ENCODE peak calls at places on chromosomes 16 and 17, in nine cellular contexts. E is left cardiac atrium; K is HS-5; S is IMR-90; Y is AG09319; N is M059J; C is naive thymus-derived CD8-positive, alpha-beta T cell; J is AG04449; I is C1 segment of cervical spinal cord. G is an unnamed sample.

GRCh38 chr16:74667215-74667765 is 613 bp upstream of the RFWD3 start:
- DNase-seq in E (peak), Y (no peak), S (peak), C (peak), K (no peak), N (peak), I (no peak), J (no peak), G (peak)

GRCh38 chr17:49545811-49546545 is 29.7 kb upstream of the NXPH3 start:
- DNase-seq in E (no peak), J (no peak), I (no peak), S (no peak), K (no peak), C (no peak), N (no peak), Y (no peak), G (no peak)

GRCh38 chr16:2143874-2144485 is 4.4 kb upstream of the RAB26 start:
- DNase-seq in K (no peak), I (no peak), C (no peak), N (no peak), S (no peak), Y (no peak), J (no peak), E (no peak), G (no peak)

GRCh38 chr17:82215972-82216300 is 3.3 kb upstream of the CCDC57 start:
- DNase-seq in K (no peak), N (no peak), E (no peak), I (no peak), Y (no peak), J (no peak), S (no peak), C (no peak), G (no peak)

GRCh38 chr17:79946352-79947231 is 89.1 kb downstream of the TBC1D16 start:
- DNase-seq in K (no peak), E (no peak), J (no peak), S (no peak), I (no peak), N (no peak), C (no peak), Y (no peak), G (no peak)

GRCh38 chr17:68089881-68090280 is 54.3 kb downstream of the KPNA2 start:
- DNase-seq in Y (no peak), C (no peak), J (no peak), E (peak), I (peak), S (peak), K (no peak), N (peak), G (peak)

GRCh38 chr17:34306466-34306865 is 12.8 kb upstream of the CCL8 start:
- DNase-seq in Y (no peak), E (no peak), I (no peak), S (peak), K (no peak), C (no peak), J (no peak), N (peak), G (peak)

GRCh38 chr16:57137566-57138273 is 45.3 kb downstream of the CPNE2 start:
- DNase-seq in K (no peak), E (no peak), S (no peak), I (no peak), C (no peak), N (no peak), Y (no peak), J (no peak), G (no peak)

GRCh38 chr16:66635406-66635805 is 30.9 kb downstream of the CMTM3 start:
- DNase-seq in C (no peak), K (no peak), J (no peak), I (no peak), Y (no peak), N (no peak), E (no peak), S (no peak), G (no peak)

GRCh38 chr17:61662771-61663170 is 71.8 kb upstream of the NACA2 start:
- DNase-seq in I (no peak), E (no peak), N (no peak), Y (peak), C (no peak), S (peak), J (peak), K (peak), G (no peak)

GRCh38 chr17:13550291-13550690 is 51.4 kb downstream of the HS3ST3A1 start:
- DNase-seq in N (peak), I (no peak), C (no peak), E (no peak), Y (no peak), K (no peak), J (no peak), S (peak), G (peak)

GRCh38 chr17:40539711-40540411 is 25.4 kb downstream of the CCR7 start:
- DNase-seq in S (no peak), N (no peak), C (no peak), I (no peak), E (peak), K (no peak), Y (no peak), J (no peak), G (no peak)

GRCh38 chr17:4719684-4720221 is 9.3 kb downstream of the ARRB2 start:
- DNase-seq in N (no peak), C (no peak), Y (no peak), S (no peak), I (no peak), J (no peak), K (no peak), E (peak), G (no peak)

GRCh38 chr17:3658784-3659449 is 9.5 kb downstream of the TAX1BP3 start:
- DNase-seq in N (no peak), K (no peak), C (no peak), I (no peak), S (no peak), J (no peak), Y (no peak), E (no peak), G (no peak)

GRCh38 chr17:22409160-22409751 is 716.9 kb downstream of the KCNJ18 start:
- DNase-seq in K (no peak), E (no peak), Y (no peak), I (no peak), J (no peak), S (no peak), N (no peak), C (no peak), G (no peak)

GRCh38 chr17:10114931-10115535 is 83.4 kb downstream of the GAS7 start:
- DNase-seq in I (peak), N (peak), S (peak), K (peak), C (peak), E (peak), Y (peak), J (peak), G (peak)

GRCh38 chr17:18985475-18985874 is 19.1 kb downstream of the FAM83G start:
- DNase-seq in J (no peak), S (no peak), Y (no peak), N (no peak), I (no peak), E (peak), C (no peak), K (no peak), G (no peak)

GRCh38 chr16:1188781-1189189 is 35.9 kb downstream of the CACNA1H start:
- DNase-seq in C (peak), N (peak), I (no peak), E (peak), K (no peak), S (peak), Y (no peak), J (no peak), G (peak)

GRCh38 chr16:18816286-18816685 is 14.9 kb upstream of the ARL6IP1 start:
- DNase-seq in J (no peak), Y (no peak), E (no peak), S (no peak), I (no peak), N (no peak), C (no peak), K (no peak), G (no peak)

GRCh38 chr16:88970539-88971065 is 6.4 kb downstream of the CBFA2T3 start:
- DNase-seq in Y (no peak), S (no peak), J (no peak), K (no peak), I (no peak), E (no peak), N (no peak), C (no peak), G (no peak)

GRCh38 chr17:51640108-51640622 is 379.8 kb downstream of the UTP18 start:
- DNase-seq in N (peak), I (no peak), K (no peak), C (no peak), S (no peak), Y (no peak), J (no peak), E (no peak), G (no peak)

GRCh38 chr16:69867796-69868565 is 83.2 kb upstream of the CLEC18A start:
- DNase-seq in S (no peak), Y (no peak), C (no peak), J (no peak), I (no peak), E (no peak), K (no peak), N (peak), G (no peak)

GRCh38 chr16:57540387-57540786 is 2.1 kb upstream of the ADGRG5 start:
- DNase-seq in I (no peak), E (peak), Y (no peak), N (no peak), J (no peak), S (no peak), C (no peak), K (no peak), G (no peak)

GRCh38 chr17:80949451-80950421 is 41.9 kb upstream of the CHMP6 start:
- DNase-seq in S (no peak), K (no peak), C (no peak), E (peak), N (no peak), J (no peak), I (no peak), Y (no peak), G (no peak)

GRCh38 chr17:65039349-65039988 is 17.1 kb downstream of the GNA13 start:
- DNase-seq in I (no peak), K (no peak), C (peak), S (no peak), J (no peak), N (no peak), Y (no peak), E (no peak), G (no peak)

GRCh38 chr17:82948957-82949356 is 109.1 kb upstream of the ZNF750 start:
- DNase-seq in N (no peak), Y (no peak), I (no peak), K (no peak), J (no peak), S (no peak), C (no peak), E (no peak), G (no peak)

GRCh38 chr17:8473451-8474192 is 37.9 kb downstream of the NDEL1 start:
- DNase-seq in S (no peak), C (no peak), E (no peak), I (no peak), J (no peak), K (no peak), Y (no peak), N (no peak), G (no peak)

GRCh38 chr16:35751191-35751941 is 2292.0 kb downstream of the TP53TG3F start:
- DNase-seq in Y (no peak), K (no peak), I (no peak), S (no peak), C (no peak), N (peak), J (no peak), E (peak), G (no peak)

GRCh38 chr17:65417406-65418221 is 143.8 kb downstream of the AXIN2 start:
- DNase-seq in E (no peak), C (no peak), S (no peak), N (no peak), I (no peak), Y (no peak), J (no peak), K (no peak), G (peak)

GRCh38 chr16:85428168-85428898 is 184.8 kb upstream of the GSE1 start:
- DNase-seq in C (peak), K (no peak), N (peak), E (peak), I (no peak), Y (no peak), S (no peak), J (no peak), G (peak)

GRCh38 chr16:67910162-67910561 is 17.1 kb downstream of the PSKH1 start:
- DNase-seq in N (no peak), S (peak), E (no peak), K (no peak), C (no peak), I (peak), J (peak), Y (peak), G (peak)

GRCh38 chr16:26672206-26672605 is 394.5 kb upstream of the C16orf82 start:
- DNase-seq in N (no peak), J (no peak), C (no peak), I (no peak), Y (no peak), K (no peak), E (no peak), S (no peak), G (no peak)

GRCh38 chr16:67101301-67101675 is 8.5 kb upstream of the PHAF1 start:
- DNase-seq in K (peak), Y (no peak), S (peak), J (no peak), I (no peak), C (no peak), E (no peak), N (peak), G (peak)

G was measured in GM23248.